ENCODE peak calls at places on chromosomes 4 and X, in eight cellular contexts. One of them, this sample, is unnamed.

GRCh38 chr4:112321768-112322684 is 24.9 kb downstream of the ALPK1 start:
- DNase-seq in adipocyte: peak
- DNase-seq in activated CD4-positive, CD25-positive, alpha-beta regulatory T cell treated with anti-CD3 and anti-CD28 coated beads, Interleukin-2, amount 50 U/mL, for 72 hours: peak
- DNase-seq in NCI-H774: peak
- DNase-seq in left cardiac atrium: peak
- DNase-seq in neuronal stem cell: peak
- DNase-seq in tibial nerve: peak
- DNase-seq in activated CD4-positive, alpha-beta T cell treated with anti-CD3 and anti-CD28 coated beads, Interleukin-2, amount 50 U/mL, for 4 hours: peak
- DNase-seq in this sample: peak

GRCh38 chr4:165873298-165874071 is 448 bp downstream of the TLL1 start:
- DNase-seq in NCI-H774: peak
- DNase-seq in activated CD4-positive, CD25-positive, alpha-beta regulatory T cell treated with anti-CD3 and anti-CD28 coated beads, Interleukin-2, amount 50 U/mL, for 72 hours: no peak
- DNase-seq in activated CD4-positive, alpha-beta T cell treated with anti-CD3 and anti-CD28 coated beads, Interleukin-2, amount 50 U/mL, for 4 hours: no peak
- DNase-seq in tibial nerve: no peak
- DNase-seq in neuronal stem cell: peak
- DNase-seq in adipocyte: peak
- DNase-seq in left cardiac atrium: peak
- DNase-seq in this sample: no peak

GRCh38 chrX:37348237-37349130 is 680 bp upstream of the PRRG1 start:
- DNase-seq in left cardiac atrium: no peak
- DNase-seq in adipocyte: peak
- DNase-seq in NCI-H774: peak
- DNase-seq in activated CD4-positive, CD25-positive, alpha-beta regulatory T cell treated with anti-CD3 and anti-CD28 coated beads, Interleukin-2, amount 50 U/mL, for 72 hours: no peak
- DNase-seq in activated CD4-positive, alpha-beta T cell treated with anti-CD3 and anti-CD28 coated beads, Interleukin-2, amount 50 U/mL, for 4 hours: no peak
- DNase-seq in neuronal stem cell: peak
- DNase-seq in tibial nerve: no peak
- DNase-seq in this sample: no peak

GRCh38 chr4:138184881-138185280 is 57.3 kb downstream of the SLC7A11 start:
- DNase-seq in activated CD4-positive, CD25-positive, alpha-beta regulatory T cell treated with anti-CD3 and anti-CD28 coated beads, Interleukin-2, amount 50 U/mL, for 72 hours: no peak
- DNase-seq in tibial nerve: no peak
- DNase-seq in neuronal stem cell: no peak
- DNase-seq in adipocyte: peak
- DNase-seq in activated CD4-positive, alpha-beta T cell treated with anti-CD3 and anti-CD28 coated beads, Interleukin-2, amount 50 U/mL, for 4 hours: no peak
- DNase-seq in left cardiac atrium: no peak
- DNase-seq in NCI-H774: no peak
- DNase-seq in this sample: no peak

GRCh38 chr4:8674311-8674885 is 81.8 kb downstream of the CPZ start:
- DNase-seq in tibial nerve: no peak
- DNase-seq in neuronal stem cell: no peak
- DNase-seq in left cardiac atrium: no peak
- DNase-seq in adipocyte: no peak
- DNase-seq in activated CD4-positive, alpha-beta T cell treated with anti-CD3 and anti-CD28 coated beads, Interleukin-2, amount 50 U/mL, for 4 hours: no peak
- DNase-seq in activated CD4-positive, CD25-positive, alpha-beta regulatory T cell treated with anti-CD3 and anti-CD28 coated beads, Interleukin-2, amount 50 U/mL, for 72 hours: no peak
- DNase-seq in NCI-H774: no peak
- DNase-seq in this sample: no peak

GRCh38 chr4:127400736-127401346 is 231.9 kb upstream of the INTU start:
- DNase-seq in activated CD4-positive, CD25-positive, alpha-beta regulatory T cell treated with anti-CD3 and anti-CD28 coated beads, Interleukin-2, amount 50 U/mL, for 72 hours: no peak
- DNase-seq in tibial nerve: peak
- DNase-seq in NCI-H774: no peak
- DNase-seq in activated CD4-positive, alpha-beta T cell treated with anti-CD3 and anti-CD28 coated beads, Interleukin-2, amount 50 U/mL, for 4 hours: no peak
- DNase-seq in left cardiac atrium: peak
- DNase-seq in adipocyte: peak
- DNase-seq in neuronal stem cell: peak
- DNase-seq in this sample: peak

GRCh38 chrX:47380268-47380667 is 9.9 kb downstream of the ZNF157 start:
- DNase-seq in adipocyte: no peak
- DNase-seq in neuronal stem cell: no peak
- DNase-seq in NCI-H774: no peak
- DNase-seq in activated CD4-positive, CD25-positive, alpha-beta regulatory T cell treated with anti-CD3 and anti-CD28 coated beads, Interleukin-2, amount 50 U/mL, for 72 hours: peak
- DNase-seq in left cardiac atrium: peak
- DNase-seq in activated CD4-positive, alpha-beta T cell treated with anti-CD3 and anti-CD28 coated beads, Interleukin-2, amount 50 U/mL, for 4 hours: peak
- DNase-seq in tibial nerve: no peak
- DNase-seq in this sample: peak

GRCh38 chrX:37809970-37810369 is 30.1 kb downstream of the CYBB start:
- DNase-seq in activated CD4-positive, alpha-beta T cell treated with anti-CD3 and anti-CD28 coated beads, Interleukin-2, amount 50 U/mL, for 4 hours: no peak
- DNase-seq in left cardiac atrium: no peak
- DNase-seq in NCI-H774: no peak
- DNase-seq in neuronal stem cell: no peak
- DNase-seq in tibial nerve: no peak
- DNase-seq in activated CD4-positive, CD25-positive, alpha-beta regulatory T cell treated with anti-CD3 and anti-CD28 coated beads, Interleukin-2, amount 50 U/mL, for 72 hours: no peak
- DNase-seq in adipocyte: no peak
- DNase-seq in this sample: no peak

GRCh38 chr4:17961249-17961648 is 60.3 kb downstream of the LCORL start:
- DNase-seq in neuronal stem cell: no peak
- DNase-seq in activated CD4-positive, CD25-positive, alpha-beta regulatory T cell treated with anti-CD3 and anti-CD28 coated beads, Interleukin-2, amount 50 U/mL, for 72 hours: no peak
- DNase-seq in adipocyte: no peak
- DNase-seq in activated CD4-positive, alpha-beta T cell treated with anti-CD3 and anti-CD28 coated beads, Interleukin-2, amount 50 U/mL, for 4 hours: no peak
- DNase-seq in tibial nerve: no peak
- DNase-seq in NCI-H774: no peak
- DNase-seq in left cardiac atrium: no peak
- DNase-seq in this sample: no peak

GRCh38 chrX:24858004-24858746 is 157.6 kb downstream of the ARX start:
- DNase-seq in adipocyte: peak
- DNase-seq in activated CD4-positive, alpha-beta T cell treated with anti-CD3 and anti-CD28 coated beads, Interleukin-2, amount 50 U/mL, for 4 hours: no peak
- DNase-seq in neuronal stem cell: no peak
- DNase-seq in left cardiac atrium: no peak
- DNase-seq in activated CD4-positive, CD25-positive, alpha-beta regulatory T cell treated with anti-CD3 and anti-CD28 coated beads, Interleukin-2, amount 50 U/mL, for 72 hours: no peak
- DNase-seq in NCI-H774: no peak
- DNase-seq in tibial nerve: no peak
- DNase-seq in this sample: no peak

GRCh38 chrX:112874614-112875013 is 34.0 kb upstream of the AMOT start:
- DNase-seq in activated CD4-positive, CD25-positive, alpha-beta regulatory T cell treated with anti-CD3 and anti-CD28 coated beads, Interleukin-2, amount 50 U/mL, for 72 hours: no peak
- DNase-seq in left cardiac atrium: no peak
- DNase-seq in neuronal stem cell: no peak
- DNase-seq in tibial nerve: no peak
- DNase-seq in NCI-H774: no peak
- DNase-seq in activated CD4-positive, alpha-beta T cell treated with anti-CD3 and anti-CD28 coated beads, Interleukin-2, amount 50 U/mL, for 4 hours: no peak
- DNase-seq in adipocyte: no peak
- DNase-seq in this sample: no peak

GRCh38 chrX:106933538-106933961 is 13.3 kb downstream of the CLDN2 start:
- DNase-seq in left cardiac atrium: no peak
- DNase-seq in NCI-H774: no peak
- DNase-seq in tibial nerve: no peak
- DNase-seq in adipocyte: no peak
- DNase-seq in activated CD4-positive, CD25-positive, alpha-beta regulatory T cell treated with anti-CD3 and anti-CD28 coated beads, Interleukin-2, amount 50 U/mL, for 72 hours: no peak
- DNase-seq in neuronal stem cell: no peak
- DNase-seq in activated CD4-positive, alpha-beta T cell treated with anti-CD3 and anti-CD28 coated beads, Interleukin-2, amount 50 U/mL, for 4 hours: no peak
- DNase-seq in this sample: no peak

GRCh38 chr4:137361756-137362470 is 170.4 kb downstream of the PCDH18 start:
- DNase-seq in activated CD4-positive, alpha-beta T cell treated with anti-CD3 and anti-CD28 coated beads, Interleukin-2, amount 50 U/mL, for 4 hours: no peak
- DNase-seq in neuronal stem cell: no peak
- DNase-seq in activated CD4-positive, CD25-positive, alpha-beta regulatory T cell treated with anti-CD3 and anti-CD28 coated beads, Interleukin-2, amount 50 U/mL, for 72 hours: no peak
- DNase-seq in tibial nerve: no peak
- DNase-seq in left cardiac atrium: no peak
- DNase-seq in adipocyte: peak
- DNase-seq in NCI-H774: no peak
- DNase-seq in this sample: no peak

GRCh38 chrX:1249101-1249887 is 19.3 kb upstream of the CSF2RA start:
- DNase-seq in tibial nerve: no peak
- DNase-seq in activated CD4-positive, alpha-beta T cell treated with anti-CD3 and anti-CD28 coated beads, Interleukin-2, amount 50 U/mL, for 4 hours: peak
- DNase-seq in left cardiac atrium: peak
- DNase-seq in NCI-H774: no peak
- DNase-seq in adipocyte: peak
- DNase-seq in activated CD4-positive, CD25-positive, alpha-beta regulatory T cell treated with anti-CD3 and anti-CD28 coated beads, Interleukin-2, amount 50 U/mL, for 72 hours: no peak
- DNase-seq in neuronal stem cell: peak
- DNase-seq in this sample: no peak

GRCh38 chr4:110518889-110519490 is 43.0 kb downstream of the ENPEP start:
- DNase-seq in tibial nerve: no peak
- DNase-seq in activated CD4-positive, alpha-beta T cell treated with anti-CD3 and anti-CD28 coated beads, Interleukin-2, amount 50 U/mL, for 4 hours: peak
- DNase-seq in adipocyte: peak
- DNase-seq in left cardiac atrium: no peak
- DNase-seq in activated CD4-positive, CD25-positive, alpha-beta regulatory T cell treated with anti-CD3 and anti-CD28 coated beads, Interleukin-2, amount 50 U/mL, for 72 hours: no peak
- DNase-seq in neuronal stem cell: no peak
- DNase-seq in NCI-H774: no peak
- DNase-seq in this sample: no peak

GRCh38 chr4:6887591-6888371 is 21.8 kb upstream of the TBC1D14 start:
- DNase-seq in neuronal stem cell: no peak
- DNase-seq in activated CD4-positive, CD25-positive, alpha-beta regulatory T cell treated with anti-CD3 and anti-CD28 coated beads, Interleukin-2, amount 50 U/mL, for 72 hours: no peak
- DNase-seq in tibial nerve: no peak
- DNase-seq in activated CD4-positive, alpha-beta T cell treated with anti-CD3 and anti-CD28 coated beads, Interleukin-2, amount 50 U/mL, for 4 hours: no peak
- DNase-seq in NCI-H774: no peak
- DNase-seq in adipocyte: no peak
- DNase-seq in left cardiac atrium: no peak
- DNase-seq in this sample: no peak

GRCh38 chr4:47716017-47716416 is 121.8 kb downstream of the CORIN start:
- DNase-seq in left cardiac atrium: no peak
- DNase-seq in activated CD4-positive, CD25-positive, alpha-beta regulatory T cell treated with anti-CD3 and anti-CD28 coated beads, Interleukin-2, amount 50 U/mL, for 72 hours: no peak
- DNase-seq in adipocyte: no peak
- DNase-seq in NCI-H774: peak
- DNase-seq in activated CD4-positive, alpha-beta T cell treated with anti-CD3 and anti-CD28 coated beads, Interleukin-2, amount 50 U/mL, for 4 hours: no peak
- DNase-seq in neuronal stem cell: no peak
- DNase-seq in tibial nerve: no peak
- DNase-seq in this sample: no peak

GRCh38 chr4:153281476-153281875 is 63.0 kb upstream of the MND1 start:
- DNase-seq in tibial nerve: no peak
- DNase-seq in activated CD4-positive, CD25-positive, alpha-beta regulatory T cell treated with anti-CD3 and anti-CD28 coated beads, Interleukin-2, amount 50 U/mL, for 72 hours: no peak
- DNase-seq in neuronal stem cell: no peak
- DNase-seq in left cardiac atrium: no peak
- DNase-seq in adipocyte: no peak
- DNase-seq in activated CD4-positive, alpha-beta T cell treated with anti-CD3 and anti-CD28 coated beads, Interleukin-2, amount 50 U/mL, for 4 hours: no peak
- DNase-seq in NCI-H774: no peak
- DNase-seq in this sample: no peak

GRCh38 chrX:101369687-101370086 is 16.3 kb downstream of the BTK start:
- DNase-seq in left cardiac atrium: no peak
- DNase-seq in activated CD4-positive, CD25-positive, alpha-beta regulatory T cell treated with anti-CD3 and anti-CD28 coated beads, Interleukin-2, amount 50 U/mL, for 72 hours: no peak
- DNase-seq in tibial nerve: no peak
- DNase-seq in NCI-H774: no peak
- DNase-seq in adipocyte: no peak
- DNase-seq in neuronal stem cell: no peak
- DNase-seq in activated CD4-positive, alpha-beta T cell treated with anti-CD3 and anti-CD28 coated beads, Interleukin-2, amount 50 U/mL, for 4 hours: no peak
- DNase-seq in this sample: no peak

GRCh38 chr4:53908661-53909078 is 155.7 kb downstream of the CHIC2 start:
- DNase-seq in activated CD4-positive, alpha-beta T cell treated with anti-CD3 and anti-CD28 coated beads, Interleukin-2, amount 50 U/mL, for 4 hours: no peak
- DNase-seq in activated CD4-positive, CD25-positive, alpha-beta regulatory T cell treated with anti-CD3 and anti-CD28 coated beads, Interleukin-2, amount 50 U/mL, for 72 hours: no peak
- DNase-seq in neuronal stem cell: peak
- DNase-seq in tibial nerve: no peak
- DNase-seq in adipocyte: peak
- DNase-seq in left cardiac atrium: no peak
- DNase-seq in NCI-H774: peak
- DNase-seq in this sample: no peak

GRCh38 chr4:37648084-37648817 is 37.9 kb downstream of the RELL1 start:
- DNase-seq in activated CD4-positive, CD25-positive, alpha-beta regulatory T cell treated with anti-CD3 and anti-CD28 coated beads, Interleukin-2, amount 50 U/mL, for 72 hours: no peak
- DNase-seq in tibial nerve: no peak
- DNase-seq in left cardiac atrium: peak
- DNase-seq in adipocyte: peak
- DNase-seq in activated CD4-positive, alpha-beta T cell treated with anti-CD3 and anti-CD28 coated beads, Interleukin-2, amount 50 U/mL, for 4 hours: no peak
- DNase-seq in NCI-H774: peak
- DNase-seq in neuronal stem cell: no peak
- DNase-seq in this sample: no peak

GRCh38 chrX:154484255-154485149 is 1.9 kb downstream of the UBL4A start:
- DNase-seq in activated CD4-positive, CD25-positive, alpha-beta regulatory T cell treated with anti-CD3 and anti-CD28 coated beads, Interleukin-2, amount 50 U/mL, for 72 hours: peak
- DNase-seq in tibial nerve: no peak
- DNase-seq in NCI-H774: no peak
- DNase-seq in activated CD4-positive, alpha-beta T cell treated with anti-CD3 and anti-CD28 coated beads, Interleukin-2, amount 50 U/mL, for 4 hours: no peak
- DNase-seq in adipocyte: no peak
- DNase-seq in neuronal stem cell: no peak
- DNase-seq in left cardiac atrium: no peak
- DNase-seq in this sample: no peak

GRCh38 chr4:151226004-151226932 is 50.7 kb upstream of the PRSS48 start:
- DNase-seq in tibial nerve: no peak
- DNase-seq in activated CD4-positive, CD25-positive, alpha-beta regulatory T cell treated with anti-CD3 and anti-CD28 coated beads, Interleukin-2, amount 50 U/mL, for 72 hours: no peak
- DNase-seq in NCI-H774: no peak
- DNase-seq in left cardiac atrium: no peak
- DNase-seq in neuronal stem cell: no peak
- DNase-seq in activated CD4-positive, alpha-beta T cell treated with anti-CD3 and anti-CD28 coated beads, Interleukin-2, amount 50 U/mL, for 4 hours: no peak
- DNase-seq in adipocyte: peak
- DNase-seq in this sample: no peak

GRCh38 chr4:122152699-122153328 is 683 bp downstream of the BLTP1 start:
- DNase-seq in neuronal stem cell: no peak
- DNase-seq in activated CD4-positive, CD25-positive, alpha-beta regulatory T cell treated with anti-CD3 and anti-CD28 coated beads, Interleukin-2, amount 50 U/mL, for 72 hours: peak
- DNase-seq in NCI-H774: no peak
- DNase-seq in left cardiac atrium: peak
- DNase-seq in activated CD4-positive, alpha-beta T cell treated with anti-CD3 and anti-CD28 coated beads, Interleukin-2, amount 50 U/mL, for 4 hours: no peak
- DNase-seq in tibial nerve: no peak
- DNase-seq in adipocyte: peak
- DNase-seq in this sample: peak

GRCh38 chrX:130106071-130106470 is 4.2 kb downstream of the ELF4 start:
- DNase-seq in left cardiac atrium: no peak
- DNase-seq in activated CD4-positive, alpha-beta T cell treated with anti-CD3 and anti-CD28 coated beads, Interleukin-2, amount 50 U/mL, for 4 hours: no peak
- DNase-seq in adipocyte: no peak
- DNase-seq in neuronal stem cell: no peak
- DNase-seq in activated CD4-positive, CD25-positive, alpha-beta regulatory T cell treated with anti-CD3 and anti-CD28 coated beads, Interleukin-2, amount 50 U/mL, for 72 hours: no peak
- DNase-seq in tibial nerve: no peak
- DNase-seq in NCI-H774: no peak
- DNase-seq in this sample: no peak

GRCh38 chr4:184818216-184818564 is 7.6 kb downstream of the ACSL1 start:
- DNase-seq in activated CD4-positive, CD25-positive, alpha-beta regulatory T cell treated with anti-CD3 and anti-CD28 coated beads, Interleukin-2, amount 50 U/mL, for 72 hours: no peak
- DNase-seq in NCI-H774: no peak
- DNase-seq in adipocyte: no peak
- DNase-seq in tibial nerve: no peak
- DNase-seq in activated CD4-positive, alpha-beta T cell treated with anti-CD3 and anti-CD28 coated beads, Interleukin-2, amount 50 U/mL, for 4 hours: no peak
- DNase-seq in left cardiac atrium: no peak
- DNase-seq in neuronal stem cell: no peak
- DNase-seq in this sample: no peak